ENCODE peak calls at places on chromosomes 11 and 22, in six cellular contexts. One of them, this sample, is unnamed.

GRCh38 chr22:37569921-37570660 is 9.8 kb downstream of the LGALS2 start:
- DNase-seq in HTR-8/SVneo: no peak
- DNase-seq in AG08396: no peak
- DNase-seq in stimulated activated CD4-positive, alpha-beta T cell treated with anti-CD3 and anti-CD28 coated beads, Interleukin-12 subunit alpha, Interleukin-12 subunit beta, amount 100 ng/mL, for 4 hours: no peak
- DNase-seq in stimulated activated effector memory CD8-positive, alpha-beta T cell treated with anti-CD3 and anti-CD28 coated beads, Interleukin-12 subunit alpha, Interleukin-12 subunit beta, amount 100 ng/mL, for 72 hours: no peak
- DNase-seq in AG04450: no peak
- DNase-seq in this sample: no peak

GRCh38 chr22:42300286-42301071 is 30.0 kb upstream of the TCF20 start:
- DNase-seq in HTR-8/SVneo: no peak
- DNase-seq in AG08396: no peak
- DNase-seq in stimulated activated CD4-positive, alpha-beta T cell treated with anti-CD3 and anti-CD28 coated beads, Interleukin-12 subunit alpha, Interleukin-12 subunit beta, amount 100 ng/mL, for 4 hours: no peak
- DNase-seq in stimulated activated effector memory CD8-positive, alpha-beta T cell treated with anti-CD3 and anti-CD28 coated beads, Interleukin-12 subunit alpha, Interleukin-12 subunit beta, amount 100 ng/mL, for 72 hours: no peak
- DNase-seq in AG04450: no peak
- DNase-seq in this sample: no peak

GRCh38 chr11:8610532-8611116 is 16.6 kb upstream of the STK33 start:
- DNase-seq in HTR-8/SVneo: no peak
- DNase-seq in AG08396: no peak
- DNase-seq in stimulated activated CD4-positive, alpha-beta T cell treated with anti-CD3 and anti-CD28 coated beads, Interleukin-12 subunit alpha, Interleukin-12 subunit beta, amount 100 ng/mL, for 4 hours: no peak
- DNase-seq in stimulated activated effector memory CD8-positive, alpha-beta T cell treated with anti-CD3 and anti-CD28 coated beads, Interleukin-12 subunit alpha, Interleukin-12 subunit beta, amount 100 ng/mL, for 72 hours: no peak
- DNase-seq in AG04450: no peak
- DNase-seq in this sample: no peak

GRCh38 chr22:17832665-17833064 is 58.4 kb upstream of the BID start:
- DNase-seq in HTR-8/SVneo: no peak
- DNase-seq in AG08396: no peak
- DNase-seq in stimulated activated CD4-positive, alpha-beta T cell treated with anti-CD3 and anti-CD28 coated beads, Interleukin-12 subunit alpha, Interleukin-12 subunit beta, amount 100 ng/mL, for 4 hours: no peak
- DNase-seq in stimulated activated effector memory CD8-positive, alpha-beta T cell treated with anti-CD3 and anti-CD28 coated beads, Interleukin-12 subunit alpha, Interleukin-12 subunit beta, amount 100 ng/mL, for 72 hours: no peak
- DNase-seq in AG04450: no peak
- DNase-seq in this sample: no peak

GRCh38 chr11:66118847-66119246 is 48.8 kb downstream of the PACS1 start:
- DNase-seq in HTR-8/SVneo: no peak
- DNase-seq in AG08396: no peak
- DNase-seq in stimulated activated CD4-positive, alpha-beta T cell treated with anti-CD3 and anti-CD28 coated beads, Interleukin-12 subunit alpha, Interleukin-12 subunit beta, amount 100 ng/mL, for 4 hours: no peak
- DNase-seq in stimulated activated effector memory CD8-positive, alpha-beta T cell treated with anti-CD3 and anti-CD28 coated beads, Interleukin-12 subunit alpha, Interleukin-12 subunit beta, amount 100 ng/mL, for 72 hours: no peak
- DNase-seq in AG04450: no peak
- DNase-seq in this sample: no peak

GRCh38 chr22:29782061-29782845 is 15.1 kb downstream of the UQCR10 start:
- DNase-seq in HTR-8/SVneo: no peak
- DNase-seq in AG08396: peak
- DNase-seq in stimulated activated CD4-positive, alpha-beta T cell treated with anti-CD3 and anti-CD28 coated beads, Interleukin-12 subunit alpha, Interleukin-12 subunit beta, amount 100 ng/mL, for 4 hours: no peak
- DNase-seq in stimulated activated effector memory CD8-positive, alpha-beta T cell treated with anti-CD3 and anti-CD28 coated beads, Interleukin-12 subunit alpha, Interleukin-12 subunit beta, amount 100 ng/mL, for 72 hours: no peak
- DNase-seq in AG04450: no peak
- DNase-seq in this sample: no peak

GRCh38 chr11:66327171-66328035 is 8.8 kb downstream of the RIN1 start:
- DNase-seq in HTR-8/SVneo: peak
- DNase-seq in AG08396: peak
- DNase-seq in stimulated activated CD4-positive, alpha-beta T cell treated with anti-CD3 and anti-CD28 coated beads, Interleukin-12 subunit alpha, Interleukin-12 subunit beta, amount 100 ng/mL, for 4 hours: no peak
- DNase-seq in stimulated activated effector memory CD8-positive, alpha-beta T cell treated with anti-CD3 and anti-CD28 coated beads, Interleukin-12 subunit alpha, Interleukin-12 subunit beta, amount 100 ng/mL, for 72 hours: no peak
- DNase-seq in AG04450: no peak
- DNase-seq in this sample: peak

GRCh38 chr11:72430743-72431570 is 3.4 kb downstream of the CLPB start:
- DNase-seq in HTR-8/SVneo: peak
- DNase-seq in AG08396: peak
- DNase-seq in stimulated activated CD4-positive, alpha-beta T cell treated with anti-CD3 and anti-CD28 coated beads, Interleukin-12 subunit alpha, Interleukin-12 subunit beta, amount 100 ng/mL, for 4 hours: peak
- DNase-seq in stimulated activated effector memory CD8-positive, alpha-beta T cell treated with anti-CD3 and anti-CD28 coated beads, Interleukin-12 subunit alpha, Interleukin-12 subunit beta, amount 100 ng/mL, for 72 hours: no peak
- DNase-seq in AG04450: peak
- DNase-seq in this sample: no peak

GRCh38 chr11:126139541-126140091 is 71.8 kb downstream of the RPUSD4 start:
- DNase-seq in HTR-8/SVneo: no peak
- DNase-seq in AG08396: no peak
- DNase-seq in stimulated activated CD4-positive, alpha-beta T cell treated with anti-CD3 and anti-CD28 coated beads, Interleukin-12 subunit alpha, Interleukin-12 subunit beta, amount 100 ng/mL, for 4 hours: no peak
- DNase-seq in stimulated activated effector memory CD8-positive, alpha-beta T cell treated with anti-CD3 and anti-CD28 coated beads, Interleukin-12 subunit alpha, Interleukin-12 subunit beta, amount 100 ng/mL, for 72 hours: no peak
- DNase-seq in AG04450: no peak
- DNase-seq in this sample: no peak

GRCh38 chr11:68231598-68231997 is 18.5 kb upstream of the KMT5B start:
- DNase-seq in HTR-8/SVneo: no peak
- DNase-seq in AG08396: no peak
- DNase-seq in stimulated activated CD4-positive, alpha-beta T cell treated with anti-CD3 and anti-CD28 coated beads, Interleukin-12 subunit alpha, Interleukin-12 subunit beta, amount 100 ng/mL, for 4 hours: no peak
- DNase-seq in stimulated activated effector memory CD8-positive, alpha-beta T cell treated with anti-CD3 and anti-CD28 coated beads, Interleukin-12 subunit alpha, Interleukin-12 subunit beta, amount 100 ng/mL, for 72 hours: no peak
- DNase-seq in AG04450: no peak
- DNase-seq in this sample: no peak

GRCh38 chr11:26946209-26946828 is 47.6 kb upstream of the FIBIN start:
- DNase-seq in HTR-8/SVneo: no peak
- DNase-seq in AG08396: no peak
- DNase-seq in stimulated activated CD4-positive, alpha-beta T cell treated with anti-CD3 and anti-CD28 coated beads, Interleukin-12 subunit alpha, Interleukin-12 subunit beta, amount 100 ng/mL, for 4 hours: no peak
- DNase-seq in stimulated activated effector memory CD8-positive, alpha-beta T cell treated with anti-CD3 and anti-CD28 coated beads, Interleukin-12 subunit alpha, Interleukin-12 subunit beta, amount 100 ng/mL, for 72 hours: no peak
- DNase-seq in AG04450: no peak
- DNase-seq in this sample: no peak

GRCh38 chr11:12187399-12187798 is 77.0 kb downstream of the MICAL2 start:
- DNase-seq in HTR-8/SVneo: no peak
- DNase-seq in AG08396: no peak
- DNase-seq in stimulated activated CD4-positive, alpha-beta T cell treated with anti-CD3 and anti-CD28 coated beads, Interleukin-12 subunit alpha, Interleukin-12 subunit beta, amount 100 ng/mL, for 4 hours: no peak
- DNase-seq in stimulated activated effector memory CD8-positive, alpha-beta T cell treated with anti-CD3 and anti-CD28 coated beads, Interleukin-12 subunit alpha, Interleukin-12 subunit beta, amount 100 ng/mL, for 72 hours: no peak
- DNase-seq in AG04450: no peak
- DNase-seq in this sample: peak

GRCh38 chr11:12084191-12084717 is 26.1 kb upstream of the MICAL2 start:
- DNase-seq in HTR-8/SVneo: no peak
- DNase-seq in AG08396: no peak
- DNase-seq in stimulated activated CD4-positive, alpha-beta T cell treated with anti-CD3 and anti-CD28 coated beads, Interleukin-12 subunit alpha, Interleukin-12 subunit beta, amount 100 ng/mL, for 4 hours: no peak
- DNase-seq in stimulated activated effector memory CD8-positive, alpha-beta T cell treated with anti-CD3 and anti-CD28 coated beads, Interleukin-12 subunit alpha, Interleukin-12 subunit beta, amount 100 ng/mL, for 72 hours: no peak
- DNase-seq in AG04450: no peak
- DNase-seq in this sample: no peak

GRCh38 chr22:42562282-42562681 is 8.5 kb downstream of the SERHL2 start:
- DNase-seq in HTR-8/SVneo: no peak
- DNase-seq in AG08396: no peak
- DNase-seq in stimulated activated CD4-positive, alpha-beta T cell treated with anti-CD3 and anti-CD28 coated beads, Interleukin-12 subunit alpha, Interleukin-12 subunit beta, amount 100 ng/mL, for 4 hours: no peak
- DNase-seq in stimulated activated effector memory CD8-positive, alpha-beta T cell treated with anti-CD3 and anti-CD28 coated beads, Interleukin-12 subunit alpha, Interleukin-12 subunit beta, amount 100 ng/mL, for 72 hours: no peak
- DNase-seq in AG04450: no peak
- DNase-seq in this sample: no peak

GRCh38 chr22:42959472-42960145 is 55.3 kb downstream of the PACSIN2 start:
- DNase-seq in HTR-8/SVneo: peak
- DNase-seq in AG08396: peak
- DNase-seq in stimulated activated CD4-positive, alpha-beta T cell treated with anti-CD3 and anti-CD28 coated beads, Interleukin-12 subunit alpha, Interleukin-12 subunit beta, amount 100 ng/mL, for 4 hours: no peak
- DNase-seq in stimulated activated effector memory CD8-positive, alpha-beta T cell treated with anti-CD3 and anti-CD28 coated beads, Interleukin-12 subunit alpha, Interleukin-12 subunit beta, amount 100 ng/mL, for 72 hours: no peak
- DNase-seq in AG04450: peak
- DNase-seq in this sample: no peak

GRCh38 chr11:105862736-105863367 is 159.2 kb downstream of the MSANTD4 start:
- DNase-seq in HTR-8/SVneo: peak
- DNase-seq in AG08396: peak
- DNase-seq in stimulated activated CD4-positive, alpha-beta T cell treated with anti-CD3 and anti-CD28 coated beads, Interleukin-12 subunit alpha, Interleukin-12 subunit beta, amount 100 ng/mL, for 4 hours: no peak
- DNase-seq in stimulated activated effector memory CD8-positive, alpha-beta T cell treated with anti-CD3 and anti-CD28 coated beads, Interleukin-12 subunit alpha, Interleukin-12 subunit beta, amount 100 ng/mL, for 72 hours: no peak
- DNase-seq in AG04450: peak
- DNase-seq in this sample: no peak

GRCh38 chr11:35364101-35364780 is 55.1 kb downstream of the SLC1A2 start:
- DNase-seq in HTR-8/SVneo: peak
- DNase-seq in AG08396: peak
- DNase-seq in stimulated activated CD4-positive, alpha-beta T cell treated with anti-CD3 and anti-CD28 coated beads, Interleukin-12 subunit alpha, Interleukin-12 subunit beta, amount 100 ng/mL, for 4 hours: no peak
- DNase-seq in stimulated activated effector memory CD8-positive, alpha-beta T cell treated with anti-CD3 and anti-CD28 coated beads, Interleukin-12 subunit alpha, Interleukin-12 subunit beta, amount 100 ng/mL, for 72 hours: no peak
- DNase-seq in AG04450: no peak
- DNase-seq in this sample: peak

GRCh38 chr11:103051986-103052385 is 40.0 kb downstream of the DCUN1D5 start:
- DNase-seq in HTR-8/SVneo: no peak
- DNase-seq in AG08396: no peak
- DNase-seq in stimulated activated CD4-positive, alpha-beta T cell treated with anti-CD3 and anti-CD28 coated beads, Interleukin-12 subunit alpha, Interleukin-12 subunit beta, amount 100 ng/mL, for 4 hours: no peak
- DNase-seq in stimulated activated effector memory CD8-positive, alpha-beta T cell treated with anti-CD3 and anti-CD28 coated beads, Interleukin-12 subunit alpha, Interleukin-12 subunit beta, amount 100 ng/mL, for 72 hours: no peak
- DNase-seq in AG04450: peak
- DNase-seq in this sample: no peak

GRCh38 chr11:131662310-131662709 is 291.9 kb downstream of the NTM start:
- DNase-seq in HTR-8/SVneo: no peak
- DNase-seq in AG08396: no peak
- DNase-seq in stimulated activated CD4-positive, alpha-beta T cell treated with anti-CD3 and anti-CD28 coated beads, Interleukin-12 subunit alpha, Interleukin-12 subunit beta, amount 100 ng/mL, for 4 hours: no peak
- DNase-seq in stimulated activated effector memory CD8-positive, alpha-beta T cell treated with anti-CD3 and anti-CD28 coated beads, Interleukin-12 subunit alpha, Interleukin-12 subunit beta, amount 100 ng/mL, for 72 hours: no peak
- DNase-seq in AG04450: no peak
- DNase-seq in this sample: no peak

GRCh38 chr11:86067230-86068137 is 1.4 kb downstream of the PICALM start:
- DNase-seq in HTR-8/SVneo: no peak
- DNase-seq in AG08396: no peak
- DNase-seq in stimulated activated CD4-positive, alpha-beta T cell treated with anti-CD3 and anti-CD28 coated beads, Interleukin-12 subunit alpha, Interleukin-12 subunit beta, amount 100 ng/mL, for 4 hours: no peak
- DNase-seq in stimulated activated effector memory CD8-positive, alpha-beta T cell treated with anti-CD3 and anti-CD28 coated beads, Interleukin-12 subunit alpha, Interleukin-12 subunit beta, amount 100 ng/mL, for 72 hours: no peak
- DNase-seq in AG04450: no peak
- DNase-seq in this sample: no peak

GRCh38 chr11:57649826-57650738 is at the start of gene YPEL4:
- DNase-seq in HTR-8/SVneo: peak
- DNase-seq in AG08396: peak
- DNase-seq in stimulated activated CD4-positive, alpha-beta T cell treated with anti-CD3 and anti-CD28 coated beads, Interleukin-12 subunit alpha, Interleukin-12 subunit beta, amount 100 ng/mL, for 4 hours: peak
- DNase-seq in stimulated activated effector memory CD8-positive, alpha-beta T cell treated with anti-CD3 and anti-CD28 coated beads, Interleukin-12 subunit alpha, Interleukin-12 subunit beta, amount 100 ng/mL, for 72 hours: peak
- DNase-seq in AG04450: peak
- DNase-seq in this sample: peak

GRCh38 chr11:75265851-75266531 is 25.4 kb downstream of the TPBGL start:
- DNase-seq in HTR-8/SVneo: no peak
- DNase-seq in AG08396: no peak
- DNase-seq in stimulated activated CD4-positive, alpha-beta T cell treated with anti-CD3 and anti-CD28 coated beads, Interleukin-12 subunit alpha, Interleukin-12 subunit beta, amount 100 ng/mL, for 4 hours: no peak
- DNase-seq in stimulated activated effector memory CD8-positive, alpha-beta T cell treated with anti-CD3 and anti-CD28 coated beads, Interleukin-12 subunit alpha, Interleukin-12 subunit beta, amount 100 ng/mL, for 72 hours: no peak
- DNase-seq in AG04450: no peak
- DNase-seq in this sample: no peak

GRCh38 chr11:66426314-66426713 is 5.5 kb downstream of the NPAS4 start:
- DNase-seq in HTR-8/SVneo: no peak
- DNase-seq in AG08396: no peak
- DNase-seq in stimulated activated CD4-positive, alpha-beta T cell treated with anti-CD3 and anti-CD28 coated beads, Interleukin-12 subunit alpha, Interleukin-12 subunit beta, amount 100 ng/mL, for 4 hours: no peak
- DNase-seq in stimulated activated effector memory CD8-positive, alpha-beta T cell treated with anti-CD3 and anti-CD28 coated beads, Interleukin-12 subunit alpha, Interleukin-12 subunit beta, amount 100 ng/mL, for 72 hours: no peak
- DNase-seq in AG04450: no peak
- DNase-seq in this sample: no peak

GRCh38 chr22:49760280-49760629 is 67.4 kb downstream of the BRD1 start:
- DNase-seq in HTR-8/SVneo: no peak
- DNase-seq in AG08396: no peak
- DNase-seq in stimulated activated CD4-positive, alpha-beta T cell treated with anti-CD3 and anti-CD28 coated beads, Interleukin-12 subunit alpha, Interleukin-12 subunit beta, amount 100 ng/mL, for 4 hours: no peak
- DNase-seq in stimulated activated effector memory CD8-positive, alpha-beta T cell treated with anti-CD3 and anti-CD28 coated beads, Interleukin-12 subunit alpha, Interleukin-12 subunit beta, amount 100 ng/mL, for 72 hours: no peak
- DNase-seq in AG04450: no peak
- DNase-seq in this sample: no peak

GRCh38 chr11:14067686-14068085 is 105.2 kb downstream of the SPON1 start:
- DNase-seq in HTR-8/SVneo: no peak
- DNase-seq in AG08396: no peak
- DNase-seq in stimulated activated CD4-positive, alpha-beta T cell treated with anti-CD3 and anti-CD28 coated beads, Interleukin-12 subunit alpha, Interleukin-12 subunit beta, amount 100 ng/mL, for 4 hours: no peak
- DNase-seq in stimulated activated effector memory CD8-positive, alpha-beta T cell treated with anti-CD3 and anti-CD28 coated beads, Interleukin-12 subunit alpha, Interleukin-12 subunit beta, amount 100 ng/mL, for 72 hours: no peak
- DNase-seq in AG04450: no peak
- DNase-seq in this sample: no peak

GRCh38 chr11:44943118-44943517 is 7.6 kb downstream of the TP53I11 start:
- DNase-seq in HTR-8/SVneo: no peak
- DNase-seq in AG08396: no peak
- DNase-seq in stimulated activated CD4-positive, alpha-beta T cell treated with anti-CD3 and anti-CD28 coated beads, Interleukin-12 subunit alpha, Interleukin-12 subunit beta, amount 100 ng/mL, for 4 hours: peak
- DNase-seq in stimulated activated effector memory CD8-positive, alpha-beta T cell treated with anti-CD3 and anti-CD28 coated beads, Interleukin-12 subunit alpha, Interleukin-12 subunit beta, amount 100 ng/mL, for 72 hours: no peak
- DNase-seq in AG04450: no peak
- DNase-seq in this sample: no peak

GRCh38 chr11:12845739-12846358 is 163.3 kb upstream of the RASSF10 start:
- DNase-seq in HTR-8/SVneo: no peak
- DNase-seq in AG08396: peak
- DNase-seq in stimulated activated CD4-positive, alpha-beta T cell treated with anti-CD3 and anti-CD28 coated beads, Interleukin-12 subunit alpha, Interleukin-12 subunit beta, amount 100 ng/mL, for 4 hours: no peak
- DNase-seq in stimulated activated effector memory CD8-positive, alpha-beta T cell treated with anti-CD3 and anti-CD28 coated beads, Interleukin-12 subunit alpha, Interleukin-12 subunit beta, amount 100 ng/mL, for 72 hours: no peak
- DNase-seq in AG04450: peak
- DNase-seq in this sample: peak

GRCh38 chr11:68373810-68374501 is 61.6 kb downstream of the LRP5 start:
- DNase-seq in HTR-8/SVneo: no peak
- DNase-seq in AG08396: peak
- DNase-seq in stimulated activated CD4-positive, alpha-beta T cell treated with anti-CD3 and anti-CD28 coated beads, Interleukin-12 subunit alpha, Interleukin-12 subunit beta, amount 100 ng/mL, for 4 hours: no peak
- DNase-seq in stimulated activated effector memory CD8-positive, alpha-beta T cell treated with anti-CD3 and anti-CD28 coated beads, Interleukin-12 subunit alpha, Interleukin-12 subunit beta, amount 100 ng/mL, for 72 hours: no peak
- DNase-seq in AG04450: no peak
- DNase-seq in this sample: no peak

This sample was measured in SJSA1.